ENCODE peak calls at places on chromosomes 7 and 10, in ten cellular contexts. One of them, this sample, is unnamed.

GRCh38 chr7:4879401-4880081 is 4.0 kb downstream of the RADIL start:
- DNase-seq in sigmoid colon: peak
- DNase-seq in vagina: no peak
- DNase-seq in lung: no peak
- DNase-seq in foreskin fibroblast: no peak
- DNase-seq in GM12865: no peak
- DNase-seq in ovary: no peak
- DNase-seq in bronchial epithelial cell: no peak
- DNase-seq in HFF-Myc: no peak
- DNase-seq in stomach: no peak
- DNase-seq in this sample: no peak

GRCh38 chr7:37971491-37971890 is 51.1 kb downstream of the EPDR1 start:
- DNase-seq in sigmoid colon: no peak
- DNase-seq in vagina: no peak
- DNase-seq in lung: no peak
- DNase-seq in foreskin fibroblast: no peak
- DNase-seq in GM12865: no peak
- DNase-seq in ovary: no peak
- DNase-seq in bronchial epithelial cell: no peak
- DNase-seq in HFF-Myc: no peak
- DNase-seq in stomach: no peak
- DNase-seq in this sample: no peak

GRCh38 chr10:95229724-95230627 is 35.9 kb downstream of the ACSM6 start:
- DNase-seq in sigmoid colon: no peak
- DNase-seq in vagina: no peak
- DNase-seq in lung: no peak
- DNase-seq in foreskin fibroblast: peak
- DNase-seq in GM12865: no peak
- DNase-seq in ovary: no peak
- DNase-seq in bronchial epithelial cell: peak
- DNase-seq in HFF-Myc: peak
- DNase-seq in stomach: no peak
- DNase-seq in this sample: no peak

GRCh38 chr7:151091988-151092387 is 5.7 kb downstream of the AGAP3 start:
- DNase-seq in sigmoid colon: no peak
- DNase-seq in vagina: no peak
- DNase-seq in lung: no peak
- DNase-seq in foreskin fibroblast: no peak
- DNase-seq in GM12865: no peak
- DNase-seq in ovary: no peak
- DNase-seq in bronchial epithelial cell: no peak
- DNase-seq in HFF-Myc: no peak
- DNase-seq in stomach: no peak
- DNase-seq in this sample: no peak

GRCh38 chr7:4682621-4683042 is 537 bp downstream of the FOXK1 start:
- DNase-seq in sigmoid colon: peak
- DNase-seq in vagina: no peak
- DNase-seq in lung: peak
- DNase-seq in foreskin fibroblast: peak
- DNase-seq in GM12865: peak
- DNase-seq in ovary: peak
- DNase-seq in bronchial epithelial cell: peak
- DNase-seq in HFF-Myc: no peak
- DNase-seq in stomach: peak
- DNase-seq in this sample: no peak

GRCh38 chr10:98338318-98338717 is 70.3 kb upstream of the LOXL4 start:
- DNase-seq in sigmoid colon: no peak
- DNase-seq in vagina: no peak
- DNase-seq in lung: no peak
- DNase-seq in foreskin fibroblast: no peak
- DNase-seq in GM12865: no peak
- DNase-seq in ovary: no peak
- DNase-seq in bronchial epithelial cell: peak
- DNase-seq in HFF-Myc: no peak
- DNase-seq in stomach: no peak
- DNase-seq in this sample: no peak

GRCh38 chr10:70913546-70914240 is 25.3 kb upstream of the PCBD1 start:
- DNase-seq in sigmoid colon: no peak
- DNase-seq in vagina: no peak
- DNase-seq in lung: no peak
- DNase-seq in foreskin fibroblast: no peak
- DNase-seq in GM12865: no peak
- DNase-seq in ovary: no peak
- DNase-seq in bronchial epithelial cell: no peak
- DNase-seq in HFF-Myc: no peak
- DNase-seq in stomach: no peak
- DNase-seq in this sample: no peak

GRCh38 chr10:57786331-57786730 is 481.4 kb downstream of the IPMK start:
- DNase-seq in sigmoid colon: no peak
- DNase-seq in vagina: no peak
- DNase-seq in lung: no peak
- DNase-seq in foreskin fibroblast: no peak
- DNase-seq in GM12865: no peak
- DNase-seq in ovary: no peak
- DNase-seq in bronchial epithelial cell: no peak
- DNase-seq in HFF-Myc: no peak
- DNase-seq in stomach: no peak
- DNase-seq in this sample: no peak

GRCh38 chr7:70925411-70926115 is 206.4 kb upstream of the GALNT17 start:
- DNase-seq in sigmoid colon: no peak
- DNase-seq in vagina: no peak
- DNase-seq in lung: no peak
- DNase-seq in foreskin fibroblast: no peak
- DNase-seq in GM12865: no peak
- DNase-seq in ovary: no peak
- DNase-seq in bronchial epithelial cell: no peak
- DNase-seq in HFF-Myc: no peak
- DNase-seq in stomach: no peak
- DNase-seq in this sample: no peak

GRCh38 chr7:31939076-31939475 is 131.1 kb downstream of the PDE1C start:
- DNase-seq in sigmoid colon: no peak
- DNase-seq in vagina: no peak
- DNase-seq in lung: no peak
- DNase-seq in foreskin fibroblast: no peak
- DNase-seq in GM12865: no peak
- DNase-seq in ovary: no peak
- DNase-seq in bronchial epithelial cell: no peak
- DNase-seq in HFF-Myc: no peak
- DNase-seq in stomach: no peak
- DNase-seq in this sample: no peak

GRCh38 chr7:123570390-123571182 is 13.0 kb upstream of the NDUFA5 start:
- DNase-seq in sigmoid colon: no peak
- DNase-seq in vagina: no peak
- DNase-seq in lung: no peak
- DNase-seq in foreskin fibroblast: no peak
- DNase-seq in GM12865: no peak
- DNase-seq in ovary: no peak
- DNase-seq in bronchial epithelial cell: peak
- DNase-seq in HFF-Myc: no peak
- DNase-seq in stomach: no peak
- DNase-seq in this sample: no peak

GRCh38 chr10:43809211-43809930 is 160.7 kb upstream of the ZNF32 start:
- DNase-seq in sigmoid colon: no peak
- DNase-seq in vagina: no peak
- DNase-seq in lung: no peak
- DNase-seq in foreskin fibroblast: peak
- DNase-seq in GM12865: no peak
- DNase-seq in ovary: no peak
- DNase-seq in bronchial epithelial cell: no peak
- DNase-seq in HFF-Myc: peak
- DNase-seq in stomach: no peak
- DNase-seq in this sample: no peak

GRCh38 chr10:121662945-121663917 is 65.0 kb upstream of the FGFR2 start:
- DNase-seq in sigmoid colon: no peak
- DNase-seq in vagina: no peak
- DNase-seq in lung: no peak
- DNase-seq in foreskin fibroblast: no peak
- DNase-seq in GM12865: peak
- DNase-seq in ovary: no peak
- DNase-seq in bronchial epithelial cell: peak
- DNase-seq in HFF-Myc: no peak
- DNase-seq in stomach: no peak
- DNase-seq in this sample: no peak

DNA sequence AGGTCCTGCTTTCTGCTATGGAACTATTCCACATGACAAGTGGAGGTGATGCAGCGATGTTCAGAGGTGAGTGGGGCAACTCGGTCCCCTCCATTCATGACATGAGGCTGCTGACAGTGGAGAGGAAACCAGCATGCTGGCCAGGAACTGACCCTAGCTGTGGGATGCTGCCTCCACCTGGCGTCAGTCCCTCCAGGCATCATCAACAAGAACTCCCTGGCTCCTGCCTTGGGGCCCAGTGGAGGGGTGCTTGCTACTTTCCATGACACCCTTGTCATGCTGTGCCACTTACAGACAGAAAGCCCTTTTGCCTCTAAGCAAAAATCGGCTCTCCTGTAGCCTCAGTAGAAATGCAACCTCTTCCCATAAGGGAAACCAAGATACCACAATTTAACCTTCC is 118.5 kb downstream of the LRRC18 start:
- DNase-seq in sigmoid colon: no peak
- DNase-seq in vagina: no peak
- DNase-seq in lung: no peak
- DNase-seq in foreskin fibroblast: no peak
- DNase-seq in GM12865: no peak
- DNase-seq in ovary: no peak
- DNase-seq in bronchial epithelial cell: no peak
- DNase-seq in HFF-Myc: no peak
- DNase-seq in stomach: no peak
- DNase-seq in this sample: no peak
- TF ChIP-seq CTCF in sigmoid colon: no peak
- TF ChIP-seq CTCF in vagina: no peak
- TF ChIP-seq CTCF in lung: no peak
- TF ChIP-seq CTCF in foreskin fibroblast: no peak
- TF ChIP-seq CTCF in GM12865: no peak
- TF ChIP-seq CTCF in ovary: no peak
- TF ChIP-seq CTCF in bronchial epithelial cell: no peak
- TF ChIP-seq CTCF in HFF-Myc: no peak
- TF ChIP-seq CTCF in stomach: no peak
- TF ChIP-seq CTCF in this sample: no peak

DNA sequence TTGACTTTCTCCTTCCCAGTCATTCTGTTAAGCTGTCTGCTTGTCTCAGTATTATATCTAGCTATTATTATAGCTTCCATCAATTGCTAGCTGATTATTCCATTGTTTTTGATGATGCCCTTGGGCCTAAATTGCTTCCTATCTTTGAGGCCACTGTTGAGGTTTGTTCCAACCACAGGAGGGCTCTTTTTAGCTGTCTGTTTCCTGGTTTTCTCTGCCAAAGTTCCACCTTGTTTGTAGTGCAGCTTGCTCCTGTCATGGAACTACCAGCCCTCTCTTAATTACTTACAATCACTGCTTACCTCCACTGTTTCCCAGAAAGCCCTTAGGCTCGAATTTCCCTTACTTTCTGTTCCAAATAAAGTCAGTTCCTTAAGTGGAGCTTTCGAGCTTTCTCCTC is 118.7 kb upstream of the SEC61G start:
- DNase-seq in sigmoid colon: no peak
- DNase-seq in vagina: no peak
- DNase-seq in lung: no peak
- DNase-seq in foreskin fibroblast: no peak
- DNase-seq in GM12865: no peak
- DNase-seq in ovary: no peak
- DNase-seq in bronchial epithelial cell: peak
- DNase-seq in HFF-Myc: no peak
- DNase-seq in stomach: no peak
- DNase-seq in this sample: no peak
- TF ChIP-seq CTCF in sigmoid colon: no peak
- TF ChIP-seq CTCF in vagina: no peak
- TF ChIP-seq CTCF in lung: no peak
- TF ChIP-seq CTCF in foreskin fibroblast: no peak
- TF ChIP-seq CTCF in GM12865: no peak
- TF ChIP-seq CTCF in ovary: no peak
- TF ChIP-seq CTCF in bronchial epithelial cell: peak
- TF ChIP-seq CTCF in HFF-Myc: no peak
- TF ChIP-seq CTCF in stomach: no peak
- TF ChIP-seq CTCF in this sample: no peak

DNA sequence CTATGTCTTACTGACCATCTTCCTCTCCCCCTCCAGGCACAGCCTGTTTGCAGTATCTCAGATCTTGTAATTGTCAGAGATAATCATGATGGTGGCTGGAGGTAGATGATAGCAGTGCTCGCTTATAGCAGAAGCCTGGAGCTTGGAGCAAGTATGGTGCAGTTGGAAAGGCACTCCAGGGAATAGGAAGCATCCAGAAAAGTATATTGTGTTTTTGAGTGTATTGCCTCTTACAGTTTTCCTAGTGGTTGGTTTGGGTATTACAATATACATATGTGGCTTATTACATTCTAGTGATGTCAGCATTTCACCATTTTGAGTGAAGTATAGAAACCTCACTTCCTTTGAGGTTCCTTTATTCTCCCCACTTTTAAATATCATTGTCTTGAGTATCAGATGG is 101.5 kb downstream of the STK31 start:
- DNase-seq in sigmoid colon: no peak
- DNase-seq in vagina: no peak
- DNase-seq in lung: no peak
- DNase-seq in foreskin fibroblast: no peak
- DNase-seq in GM12865: no peak
- DNase-seq in ovary: no peak
- DNase-seq in bronchial epithelial cell: peak
- DNase-seq in HFF-Myc: no peak
- DNase-seq in stomach: no peak
- DNase-seq in this sample: no peak
- TF ChIP-seq CTCF in sigmoid colon: no peak
- TF ChIP-seq CTCF in vagina: no peak
- TF ChIP-seq CTCF in lung: no peak
- TF ChIP-seq CTCF in foreskin fibroblast: peak
- TF ChIP-seq CTCF in GM12865: peak
- TF ChIP-seq CTCF in ovary: no peak
- TF ChIP-seq CTCF in bronchial epithelial cell: peak
- TF ChIP-seq CTCF in HFF-Myc: no peak
- TF ChIP-seq CTCF in stomach: no peak
- TF ChIP-seq CTCF in this sample: no peak

DNA sequence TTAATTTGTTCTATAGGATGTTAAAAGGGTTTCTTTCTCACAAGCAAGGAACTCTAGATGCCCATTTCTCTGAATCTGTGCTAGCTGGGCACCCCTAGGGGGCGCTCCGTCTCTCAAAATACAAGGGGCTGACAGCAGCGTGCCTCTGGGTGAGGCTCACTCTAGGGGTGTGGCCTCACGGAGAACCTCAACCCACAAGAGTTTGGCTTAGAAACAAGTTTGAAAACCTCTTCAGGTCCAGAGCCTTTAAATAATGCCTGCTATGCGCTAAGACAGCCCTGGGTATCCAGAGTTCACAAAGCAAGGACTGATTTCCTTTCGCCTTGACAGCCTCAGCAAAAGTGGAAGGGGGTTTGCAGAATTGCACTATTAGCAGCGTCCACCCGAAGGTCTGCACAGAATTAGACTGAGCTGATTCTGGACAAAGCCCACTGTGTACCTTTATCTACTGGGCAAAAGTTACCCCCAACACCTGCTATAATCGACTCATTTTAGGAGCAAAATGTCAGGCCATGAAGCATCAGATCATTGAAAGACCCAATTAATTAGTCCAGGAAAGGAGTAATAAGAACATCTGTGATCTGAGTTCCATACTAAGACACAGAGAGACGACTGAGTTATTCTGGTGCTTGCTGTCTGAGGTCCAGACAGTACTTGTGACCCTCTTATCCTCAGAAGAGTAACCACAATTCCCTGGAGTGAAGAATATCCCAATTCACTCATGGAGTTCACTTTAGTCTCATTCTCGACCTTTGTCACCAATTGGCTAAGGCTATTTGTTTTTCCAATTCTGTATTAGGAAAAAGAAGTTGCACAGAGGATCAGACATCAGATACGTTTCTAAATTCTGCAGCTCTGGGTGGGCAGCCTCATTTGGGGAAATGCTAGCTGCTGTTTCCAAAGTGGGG is 574 bp upstream of the CPED1 start:
- DNase-seq in sigmoid colon: peak
- DNase-seq in vagina: no peak
- DNase-seq in lung: peak
- DNase-seq in foreskin fibroblast: peak
- DNase-seq in GM12865: peak
- DNase-seq in ovary: peak
- DNase-seq in bronchial epithelial cell: peak
- DNase-seq in HFF-Myc: peak
- DNase-seq in stomach: peak
- DNase-seq in this sample: peak
- TF ChIP-seq CTCF in sigmoid colon: peak
- TF ChIP-seq CTCF in vagina: peak
- TF ChIP-seq CTCF in lung: peak
- TF ChIP-seq CTCF in foreskin fibroblast: peak
- TF ChIP-seq CTCF in GM12865: peak
- TF ChIP-seq CTCF in ovary: peak
- TF ChIP-seq CTCF in bronchial epithelial cell: peak
- TF ChIP-seq CTCF in HFF-Myc: peak
- TF ChIP-seq CTCF in stomach: peak
- TF ChIP-seq CTCF in this sample: peak